ENCODE peak calls at places on chromosome X, in four cellular contexts. T is CD4-positive, CD25-positive, alpha-beta regulatory T cell; I is suprapubic skin; Y is psoas muscle. J is an unnamed sample.

GRCh38 chrX:53435997-53436396 is 1.8 kb upstream of the HSD17B10 start:
- DNase-seq in T (peak; percentile 85), I (peak; percentile 67), Y (peak; percentile 47), J (no peak)

GRCh38 chrX:153924149-153924861 is 1.8 kb downstream of the ARHGAP4 start:
- DNase-seq in T (peak; percentile 53), I (peak; percentile 65), Y (no peak), J (no peak)

GRCh38 chrX:8849462-8849861 is 48.3 kb upstream of the FAM9A start:
- DNase-seq in T (no peak), I (no peak), Y (no peak), J (no peak)

GRCh38 chrX:78109458-78109857 is 5.4 kb downstream of the PGK1 start:
- DNase-seq in T (no peak), I (no peak), Y (no peak), J (no peak)

GRCh38 chrX:96924581-96924980 is 40.9 kb downstream of the RPA4 start:
- DNase-seq in T (no peak), I (no peak), Y (no peak), J (no peak)

GRCh38 chrX:65971151-65971550 is 68.7 kb downstream of the VSIG4 start:
- DNase-seq in T (no peak), I (no peak), Y (no peak), J (no peak)

GRCh38 chrX:81286075-81286474 is 84.2 kb downstream of the SH3BGRL start:
- DNase-seq in T (no peak), I (no peak), Y (no peak), J (no peak)

GRCh38 chrX:97399400-97399799 is 515.7 kb downstream of the RPA4 start:
- DNase-seq in T (peak; percentile 56), I (no peak), Y (no peak), J (no peak)

DNA sequence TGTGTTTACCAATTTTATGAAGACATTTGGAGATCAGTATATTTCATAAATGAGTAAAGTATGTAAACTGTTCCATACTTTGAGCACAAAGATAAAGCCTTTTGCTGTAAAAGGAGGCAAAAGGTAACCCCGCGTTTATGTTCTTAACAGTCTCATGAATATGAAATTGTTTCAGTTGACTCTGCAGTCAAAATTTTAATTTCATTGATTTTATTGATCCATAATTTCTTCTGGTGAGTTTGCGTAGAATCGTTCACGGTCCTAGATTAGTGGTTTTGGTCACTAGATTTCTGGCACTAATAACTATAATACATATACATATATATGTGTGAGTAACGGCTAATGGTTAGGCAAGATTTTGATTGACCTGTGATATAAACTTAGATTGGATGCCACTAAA is 1.9 kb downstream of the FMR1 start:
- DNase-seq in T (no peak), I (no peak), Y (no peak), J (no peak)
- H3K4me1 ChIP-seq in T (peaks cover 38% of the 10 kb centered on the region), I (peaks cover 22% of the 10 kb centered on the region), Y (peaks cover 2% of the 10 kb centered on the region), J (peaks cover 29% of the 10 kb centered on the region)

DNA sequence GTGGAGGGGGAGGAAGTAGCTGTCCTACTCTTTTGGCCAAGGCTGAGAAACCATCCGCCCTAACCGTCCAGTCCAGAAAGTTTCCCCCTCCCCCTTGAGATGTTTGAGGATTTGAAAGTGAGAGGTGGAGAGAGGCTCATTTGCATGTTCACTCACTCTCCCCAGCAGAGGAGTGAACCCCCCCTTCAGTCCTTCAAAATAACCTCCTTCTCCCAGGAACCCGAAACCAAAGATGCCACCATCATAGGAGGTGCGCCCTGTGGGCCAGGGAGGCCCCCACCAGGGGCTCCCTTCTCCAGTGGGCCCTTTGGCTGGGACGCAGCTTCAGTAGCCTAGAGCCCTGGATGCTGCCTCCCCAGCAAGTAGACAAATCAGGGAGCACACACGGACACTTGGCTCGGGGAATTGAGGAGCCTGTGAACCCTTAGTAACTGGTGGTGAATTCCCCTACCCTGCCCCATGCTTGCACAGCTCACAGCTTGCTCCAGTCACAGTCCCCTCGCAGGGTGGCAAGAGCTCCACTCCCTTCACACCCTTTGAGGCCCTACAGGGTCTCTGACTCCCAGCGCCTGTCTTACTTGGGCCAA is 25.6 kb downstream of the ELF4 start:
- DNase-seq in T (no peak), I (no peak), Y (no peak), J (no peak)
- H3K4me1 ChIP-seq in T (peaks cover 88% of the 10 kb centered on the region), I (peaks cover 51% of the 10 kb centered on the region), Y (no peaks in the 10 kb centered on the region), J (peaks cover 42% of the 10 kb centered on the region)

GRCh38 chrX:123088331-123088730 is 95.7 kb upstream of the GRIA3 start:
- DNase-seq in T (no peak), I (no peak), Y (no peak), J (no peak)

GRCh38 chrX:123085311-123085940 is 98.7 kb upstream of the GRIA3 start:
- DNase-seq in T (no peak), I (no peak), Y (no peak), J (no peak)

GRCh38 chrX:123088930-123089329 is 95.1 kb upstream of the GRIA3 start:
- DNase-seq in T (no peak), I (no peak), Y (no peak), J (no peak)

GRCh38 chrX:123086768-123087167 is 97.3 kb upstream of the GRIA3 start:
- DNase-seq in T (no peak), I (no peak), Y (no peak), J (no peak)

DNA sequence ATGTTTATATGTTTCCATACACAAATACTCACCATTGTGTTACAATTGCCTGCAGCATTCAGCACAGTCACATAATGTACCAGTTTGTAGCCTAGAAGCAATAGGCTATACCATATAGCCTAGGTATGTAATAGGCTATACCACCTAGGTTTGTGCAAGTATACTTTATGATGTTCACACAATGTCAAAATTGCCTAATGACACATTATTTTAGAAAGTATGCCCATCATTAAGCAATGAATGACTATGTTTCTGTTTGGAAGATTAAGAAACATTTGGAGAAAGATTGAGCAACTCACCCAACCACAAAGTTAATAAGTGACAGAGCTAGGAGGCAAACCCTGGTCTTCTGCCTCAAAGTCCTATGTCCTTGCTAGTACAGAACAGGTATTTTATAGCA is 96.8 kb upstream of the GRIA3 start:
- DNase-seq in T (no peak), I (no peak), Y (no peak), J (no peak)
- H3K4me1 ChIP-seq in T (no peaks in the 10 kb centered on the region), I (no peaks in the 10 kb centered on the region), Y (no peaks in the 10 kb centered on the region), J (no peaks in the 10 kb centered on the region)

GRCh38 chrX:39899059-39899458 is 198.7 kb downstream of the BCOR start:
- DNase-seq in T (no peak), I (peak; percentile 19), Y (no peak), J (no peak)

GRCh38 chrX:39897741-39898097 is 200.0 kb downstream of the BCOR start:
- DNase-seq in T (no peak), I (no peak), Y (no peak), J (no peak)

GRCh38 chrX:39898147-39898546 is 199.6 kb downstream of the BCOR start:
- DNase-seq in T (no peak), I (peak; percentile 41), Y (no peak), J (no peak)

GRCh38 chrX:39895228-39896110 is 202.3 kb downstream of the BCOR start:
- DNase-seq in T (no peak), I (no peak), Y (no peak), J (no peak)

GRCh38 chrX:39896951-39897740 is 200.6 kb downstream of the BCOR start:
- DNase-seq in T (no peak), I (no peak), Y (no peak), J (no peak)
- H3K4me1 ChIP-seq in T (no peaks in the 10 kb centered on the region), I (peaks cover 17% of the 10 kb centered on the region), Y (peaks cover 8% of the 10 kb centered on the region), J (no peaks in the 10 kb centered on the region)

GRCh38 chrX:11239230-11239629 is 54.0 kb upstream of the AMELX start:
- DNase-seq in T (no peak), I (no peak), Y (no peak), J (no peak)

GRCh38 chrX:11241720-11242119 is 51.5 kb upstream of the AMELX start:
- DNase-seq in T (no peak), I (no peak), Y (no peak), J (no peak)

GRCh38 chrX:11244641-11245040 is 48.6 kb upstream of the AMELX start:
- DNase-seq in T (no peak), I (no peak), Y (no peak), J (no peak)

DNA sequence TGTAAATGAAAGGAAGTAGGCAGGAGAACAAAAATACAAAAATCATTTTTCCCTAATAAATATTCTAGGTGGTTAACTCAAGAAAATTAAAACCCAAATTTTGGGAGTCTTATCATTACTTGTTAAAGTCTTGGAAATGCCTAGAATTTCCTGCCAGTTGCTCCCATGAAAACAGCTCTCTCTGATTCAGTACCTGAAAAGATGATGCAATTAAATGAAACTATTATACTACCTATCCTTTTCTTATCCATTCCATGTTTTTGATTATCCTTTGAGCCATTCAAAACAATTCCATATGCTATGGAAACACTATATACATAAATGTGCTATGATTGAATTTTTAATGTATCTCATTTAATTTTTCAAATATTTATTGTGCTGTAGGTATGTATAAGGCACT is 50.5 kb upstream of the AMELX start:
- DNase-seq in T (no peak), I (no peak), Y (no peak), J (no peak)
- H3K4me1 ChIP-seq in T (no peaks in the 10 kb centered on the region), I (peaks cover 21% of the 10 kb centered on the region), Y (no peaks in the 10 kb centered on the region), J (no peaks in the 10 kb centered on the region)